ENCODE peak calls at places on chromosome 18, in eight cellular contexts. One of them, this sample, is unnamed.

GRCh38 chr18:23456835-23457234 is 3.7 kb downstream of the RIOK3 start:
- DNase-seq in heart left ventricle: no peak
- DNase-seq in mammary epithelial cell: no peak
- DNase-seq in head of caudate nucleus: no peak
- DNase-seq in activated CD8-positive, alpha-beta memory T cell treated with anti-CD3 and anti-CD28 coated beads for 1 hour: no peak
- DNase-seq in HEK293T: no peak
- DNase-seq in gastrocnemius medialis: no peak
- DNase-seq in skeletal muscle cell: no peak
- DNase-seq in this sample: no peak

GRCh38 chr18:5268874-5269273 is 26.7 kb downstream of the ZBTB14 start:
- DNase-seq in heart left ventricle: no peak
- DNase-seq in mammary epithelial cell: no peak
- DNase-seq in head of caudate nucleus: no peak
- DNase-seq in activated CD8-positive, alpha-beta memory T cell treated with anti-CD3 and anti-CD28 coated beads for 1 hour: no peak
- DNase-seq in HEK293T: no peak
- DNase-seq in gastrocnemius medialis: no peak
- DNase-seq in skeletal muscle cell: no peak
- DNase-seq in this sample: no peak

GRCh38 chr18:48784654-48785053 is 166.1 kb downstream of the SMAD7 start:
- DNase-seq in heart left ventricle: no peak
- DNase-seq in mammary epithelial cell: no peak
- DNase-seq in head of caudate nucleus: no peak
- DNase-seq in activated CD8-positive, alpha-beta memory T cell treated with anti-CD3 and anti-CD28 coated beads for 1 hour: no peak
- DNase-seq in HEK293T: no peak
- DNase-seq in gastrocnemius medialis: no peak
- DNase-seq in skeletal muscle cell: no peak
- DNase-seq in this sample: peak; percentile 39

GRCh38 chr18:42931501-42931900 is 184.0 kb downstream of the RIT2 start:
- DNase-seq in heart left ventricle: no peak
- DNase-seq in mammary epithelial cell: no peak
- DNase-seq in head of caudate nucleus: no peak
- DNase-seq in activated CD8-positive, alpha-beta memory T cell treated with anti-CD3 and anti-CD28 coated beads for 1 hour: no peak
- DNase-seq in HEK293T: no peak
- DNase-seq in gastrocnemius medialis: no peak
- DNase-seq in skeletal muscle cell: peak; percentile 79
- DNase-seq in this sample: no peak

GRCh38 chr18:39173022-39173421 is 1607.4 kb upstream of the CELF4 start:
- DNase-seq in heart left ventricle: no peak
- DNase-seq in mammary epithelial cell: peak; percentile 63
- DNase-seq in head of caudate nucleus: no peak
- DNase-seq in activated CD8-positive, alpha-beta memory T cell treated with anti-CD3 and anti-CD28 coated beads for 1 hour: no peak
- DNase-seq in HEK293T: no peak
- DNase-seq in gastrocnemius medialis: no peak
- DNase-seq in skeletal muscle cell: no peak
- DNase-seq in this sample: no peak

GRCh38 chr18:55488473-55488872 is 99.5 kb downstream of the TCF4 start:
- DNase-seq in heart left ventricle: no peak
- DNase-seq in mammary epithelial cell: no peak
- DNase-seq in head of caudate nucleus: no peak
- DNase-seq in activated CD8-positive, alpha-beta memory T cell treated with anti-CD3 and anti-CD28 coated beads for 1 hour: no peak
- DNase-seq in HEK293T: no peak
- DNase-seq in gastrocnemius medialis: no peak
- DNase-seq in skeletal muscle cell: no peak
- DNase-seq in this sample: no peak

GRCh38 chr18:42310956-42311355 is 355.9 kb downstream of the PIK3C3 start:
- DNase-seq in heart left ventricle: no peak
- DNase-seq in mammary epithelial cell: peak; percentile 70
- DNase-seq in head of caudate nucleus: no peak
- DNase-seq in activated CD8-positive, alpha-beta memory T cell treated with anti-CD3 and anti-CD28 coated beads for 1 hour: no peak
- DNase-seq in HEK293T: no peak
- DNase-seq in gastrocnemius medialis: peak; percentile 64
- DNase-seq in skeletal muscle cell: no peak
- DNase-seq in this sample: no peak

GRCh38 chr18:23302852-23303527 is 150.1 kb upstream of the RIOK3 start:
- DNase-seq in heart left ventricle: no peak
- DNase-seq in mammary epithelial cell: peak; percentile 90
- DNase-seq in head of caudate nucleus: no peak
- DNase-seq in activated CD8-positive, alpha-beta memory T cell treated with anti-CD3 and anti-CD28 coated beads for 1 hour: no peak
- DNase-seq in HEK293T: no peak
- DNase-seq in gastrocnemius medialis: no peak
- DNase-seq in skeletal muscle cell: peak; percentile 74
- DNase-seq in this sample: no peak

GRCh38 chr18:10682368-10682714 is 156.5 kb downstream of the NAPG start:
- DNase-seq in heart left ventricle: no peak
- DNase-seq in mammary epithelial cell: no peak
- DNase-seq in head of caudate nucleus: no peak
- DNase-seq in activated CD8-positive, alpha-beta memory T cell treated with anti-CD3 and anti-CD28 coated beads for 1 hour: no peak
- DNase-seq in HEK293T: no peak
- DNase-seq in gastrocnemius medialis: no peak
- DNase-seq in skeletal muscle cell: no peak
- DNase-seq in this sample: no peak

GRCh38 chr18:67518566-67518965 is 2.0 kb upstream of the DSEL start:
- DNase-seq in heart left ventricle: no peak
- DNase-seq in mammary epithelial cell: no peak
- DNase-seq in head of caudate nucleus: no peak
- DNase-seq in activated CD8-positive, alpha-beta memory T cell treated with anti-CD3 and anti-CD28 coated beads for 1 hour: no peak
- DNase-seq in HEK293T: no peak
- DNase-seq in gastrocnemius medialis: no peak
- DNase-seq in skeletal muscle cell: no peak
- DNase-seq in this sample: no peak

GRCh38 chr18:62857278-62857976 is 142.1 kb downstream of the PHLPP1 start:
- DNase-seq in heart left ventricle: no peak
- DNase-seq in mammary epithelial cell: no peak
- DNase-seq in head of caudate nucleus: no peak
- DNase-seq in activated CD8-positive, alpha-beta memory T cell treated with anti-CD3 and anti-CD28 coated beads for 1 hour: no peak
- DNase-seq in HEK293T: no peak
- DNase-seq in gastrocnemius medialis: no peak
- DNase-seq in skeletal muscle cell: no peak
- DNase-seq in this sample: no peak

GRCh38 chr18:55497825-55498403 is 90.1 kb downstream of the TCF4 start:
- DNase-seq in heart left ventricle: no peak
- DNase-seq in mammary epithelial cell: no peak
- DNase-seq in head of caudate nucleus: no peak
- DNase-seq in activated CD8-positive, alpha-beta memory T cell treated with anti-CD3 and anti-CD28 coated beads for 1 hour: no peak
- DNase-seq in HEK293T: no peak
- DNase-seq in gastrocnemius medialis: no peak
- DNase-seq in skeletal muscle cell: no peak
- DNase-seq in this sample: no peak

GRCh38 chr18:11501352-11501751 is 108.0 kb upstream of the SLC35G4 start:
- DNase-seq in heart left ventricle: no peak
- DNase-seq in mammary epithelial cell: no peak
- DNase-seq in head of caudate nucleus: no peak
- DNase-seq in activated CD8-positive, alpha-beta memory T cell treated with anti-CD3 and anti-CD28 coated beads for 1 hour: no peak
- DNase-seq in HEK293T: no peak
- DNase-seq in gastrocnemius medialis: no peak
- DNase-seq in skeletal muscle cell: no peak
- DNase-seq in this sample: no peak

GRCh38 chr18:55657572-55658331 is 69.8 kb upstream of the TCF4 start:
- DNase-seq in heart left ventricle: no peak
- DNase-seq in mammary epithelial cell: no peak
- DNase-seq in head of caudate nucleus: no peak
- DNase-seq in activated CD8-positive, alpha-beta memory T cell treated with anti-CD3 and anti-CD28 coated beads for 1 hour: no peak
- DNase-seq in HEK293T: no peak
- DNase-seq in gastrocnemius medialis: no peak
- DNase-seq in skeletal muscle cell: no peak
- DNase-seq in this sample: no peak

GRCh38 chr18:2919600-2919999 is 72.8 kb downstream of the EMILIN2 start:
- DNase-seq in heart left ventricle: no peak
- DNase-seq in mammary epithelial cell: no peak
- DNase-seq in head of caudate nucleus: no peak
- DNase-seq in activated CD8-positive, alpha-beta memory T cell treated with anti-CD3 and anti-CD28 coated beads for 1 hour: no peak
- DNase-seq in HEK293T: no peak
- DNase-seq in gastrocnemius medialis: no peak
- DNase-seq in skeletal muscle cell: no peak
- DNase-seq in this sample: peak; percentile 68

GRCh38 chr18:21289843-21290242 is 47.8 kb downstream of the GREB1L start:
- DNase-seq in heart left ventricle: no peak
- DNase-seq in mammary epithelial cell: no peak
- DNase-seq in head of caudate nucleus: no peak
- DNase-seq in activated CD8-positive, alpha-beta memory T cell treated with anti-CD3 and anti-CD28 coated beads for 1 hour: no peak
- DNase-seq in HEK293T: no peak
- DNase-seq in gastrocnemius medialis: no peak
- DNase-seq in skeletal muscle cell: no peak
- DNase-seq in this sample: no peak

GRCh38 chr18:54737986-54738385 is 90.3 kb upstream of the RAB27B start:
- DNase-seq in heart left ventricle: no peak
- DNase-seq in mammary epithelial cell: peak; percentile 83
- DNase-seq in head of caudate nucleus: no peak
- DNase-seq in activated CD8-positive, alpha-beta memory T cell treated with anti-CD3 and anti-CD28 coated beads for 1 hour: no peak
- DNase-seq in HEK293T: no peak
- DNase-seq in gastrocnemius medialis: no peak
- DNase-seq in skeletal muscle cell: no peak
- DNase-seq in this sample: no peak

GRCh38 chr18:67672142-67672541 is 155.6 kb upstream of the DSEL start:
- DNase-seq in heart left ventricle: no peak
- DNase-seq in mammary epithelial cell: peak; percentile 54
- DNase-seq in head of caudate nucleus: no peak
- DNase-seq in activated CD8-positive, alpha-beta memory T cell treated with anti-CD3 and anti-CD28 coated beads for 1 hour: no peak
- DNase-seq in HEK293T: no peak
- DNase-seq in gastrocnemius medialis: no peak
- DNase-seq in skeletal muscle cell: peak; percentile 89
- DNase-seq in this sample: no peak

GRCh38 chr18:25282282-25282681 is 69.7 kb downstream of the ZNF521 start:
- DNase-seq in heart left ventricle: peak; percentile 45
- DNase-seq in mammary epithelial cell: no peak
- DNase-seq in head of caudate nucleus: no peak
- DNase-seq in activated CD8-positive, alpha-beta memory T cell treated with anti-CD3 and anti-CD28 coated beads for 1 hour: no peak
- DNase-seq in HEK293T: no peak
- DNase-seq in gastrocnemius medialis: no peak
- DNase-seq in skeletal muscle cell: no peak
- DNase-seq in this sample: no peak

GRCh38 chr18:43213816-43214215 is 63.5 kb downstream of the SYT4 start:
- DNase-seq in heart left ventricle: no peak
- DNase-seq in mammary epithelial cell: no peak
- DNase-seq in head of caudate nucleus: no peak
- DNase-seq in activated CD8-positive, alpha-beta memory T cell treated with anti-CD3 and anti-CD28 coated beads for 1 hour: no peak
- DNase-seq in HEK293T: no peak
- DNase-seq in gastrocnemius medialis: no peak
- DNase-seq in skeletal muscle cell: no peak
- DNase-seq in this sample: no peak

GRCh38 chr18:51342815-51343214 is 145.3 kb upstream of the MEX3C start:
- DNase-seq in heart left ventricle: no peak
- DNase-seq in mammary epithelial cell: peak; percentile 89
- DNase-seq in head of caudate nucleus: no peak
- DNase-seq in activated CD8-positive, alpha-beta memory T cell treated with anti-CD3 and anti-CD28 coated beads for 1 hour: no peak
- DNase-seq in HEK293T: no peak
- DNase-seq in gastrocnemius medialis: no peak
- DNase-seq in skeletal muscle cell: peak; percentile 16
- DNase-seq in this sample: no peak

GRCh38 chr18:11553098-11553940 is 56.1 kb upstream of the SLC35G4 start:
- DNase-seq in heart left ventricle: no peak
- DNase-seq in mammary epithelial cell: peak; percentile 21
- DNase-seq in head of caudate nucleus: no peak
- DNase-seq in activated CD8-positive, alpha-beta memory T cell treated with anti-CD3 and anti-CD28 coated beads for 1 hour: no peak
- DNase-seq in HEK293T: peak; percentile 51
- DNase-seq in gastrocnemius medialis: no peak
- DNase-seq in skeletal muscle cell: peak; percentile 6
- DNase-seq in this sample: no peak

GRCh38 chr18:77911973-77912372 is 662.3 kb downstream of the GALR1 start:
- DNase-seq in heart left ventricle: no peak
- DNase-seq in mammary epithelial cell: no peak
- DNase-seq in head of caudate nucleus: no peak
- DNase-seq in activated CD8-positive, alpha-beta memory T cell treated with anti-CD3 and anti-CD28 coated beads for 1 hour: no peak
- DNase-seq in HEK293T: no peak
- DNase-seq in gastrocnemius medialis: no peak
- DNase-seq in skeletal muscle cell: no peak
- DNase-seq in this sample: no peak

GRCh38 chr18:49135871-49136270 is 185.1 kb upstream of the SMAD7 start:
- DNase-seq in heart left ventricle: no peak
- DNase-seq in mammary epithelial cell: peak; percentile 12
- DNase-seq in head of caudate nucleus: no peak
- DNase-seq in activated CD8-positive, alpha-beta memory T cell treated with anti-CD3 and anti-CD28 coated beads for 1 hour: no peak
- DNase-seq in HEK293T: no peak
- DNase-seq in gastrocnemius medialis: no peak
- DNase-seq in skeletal muscle cell: peak; percentile 27
- DNase-seq in this sample: no peak

GRCh38 chr18:28005164-28005563 is 171.8 kb downstream of the CDH2 start:
- DNase-seq in heart left ventricle: no peak
- DNase-seq in mammary epithelial cell: no peak
- DNase-seq in head of caudate nucleus: no peak
- DNase-seq in activated CD8-positive, alpha-beta memory T cell treated with anti-CD3 and anti-CD28 coated beads for 1 hour: no peak
- DNase-seq in HEK293T: no peak
- DNase-seq in gastrocnemius medialis: no peak
- DNase-seq in skeletal muscle cell: no peak
- DNase-seq in this sample: no peak

GRCh38 chr18:12066910-12067511 is 26.6 kb upstream of the ANKRD62 start:
- DNase-seq in heart left ventricle: no peak
- DNase-seq in mammary epithelial cell: no peak
- DNase-seq in head of caudate nucleus: no peak
- DNase-seq in activated CD8-positive, alpha-beta memory T cell treated with anti-CD3 and anti-CD28 coated beads for 1 hour: no peak
- DNase-seq in HEK293T: no peak
- DNase-seq in gastrocnemius medialis: no peak
- DNase-seq in skeletal muscle cell: no peak
- DNase-seq in this sample: no peak

This sample was measured in posterior cingulate gyrus.